ENCODE peak calls at places on chromosome 10, in seven cellular contexts. One of them, this sample, is unnamed.

GRCh38 chr10:107650939-107651338 is 486.4 kb upstream of the SORCS1 start:
- DNase-seq in fibroblast of lung: no peak
- DNase-seq in PC-3: no peak
- DNase-seq in OCI-LY7: no peak
- DNase-seq in BJ: no peak
- DNase-seq in neural progenitor cell: no peak
- DNase-seq in neuronal stem cell: no peak
- DNase-seq in this sample: no peak

GRCh38 chr10:73414230-73414981 is 548 bp upstream of the ANXA7 start:
- DNase-seq in fibroblast of lung: no peak
- DNase-seq in PC-3: peak; percentile 83
- DNase-seq in OCI-LY7: no peak
- DNase-seq in BJ: no peak
- DNase-seq in neural progenitor cell: no peak
- DNase-seq in neuronal stem cell: no peak
- DNase-seq in this sample: no peak

GRCh38 chr10:121127151-121127906 is 276.2 kb downstream of the WDR11 start:
- DNase-seq in fibroblast of lung: no peak
- DNase-seq in PC-3: no peak
- DNase-seq in OCI-LY7: no peak
- DNase-seq in BJ: no peak
- DNase-seq in neural progenitor cell: no peak
- DNase-seq in neuronal stem cell: no peak
- DNase-seq in this sample: no peak

GRCh38 chr10:124605001-124605370 is 139.2 kb downstream of the FAM53B start:
- DNase-seq in fibroblast of lung: no peak
- DNase-seq in PC-3: no peak
- DNase-seq in OCI-LY7: no peak
- DNase-seq in BJ: no peak
- DNase-seq in neural progenitor cell: no peak
- DNase-seq in neuronal stem cell: no peak
- DNase-seq in this sample: no peak

GRCh38 chr10:95478935-95479334 is 82.2 kb downstream of the SORBS1 start:
- DNase-seq in fibroblast of lung: no peak
- DNase-seq in PC-3: no peak
- DNase-seq in OCI-LY7: no peak
- DNase-seq in BJ: no peak
- DNase-seq in neural progenitor cell: no peak
- DNase-seq in neuronal stem cell: no peak
- DNase-seq in this sample: no peak

GRCh38 chr10:48610585-48611093 is 5.8 kb upstream of the ARHGAP22 start:
- DNase-seq in fibroblast of lung: no peak
- DNase-seq in PC-3: no peak
- DNase-seq in OCI-LY7: no peak
- DNase-seq in BJ: no peak
- DNase-seq in neural progenitor cell: no peak
- DNase-seq in neuronal stem cell: no peak
- DNase-seq in this sample: no peak

GRCh38 chr10:11631890-11632587 is 20.6 kb upstream of the USP6NL start:
- DNase-seq in fibroblast of lung: no peak
- DNase-seq in PC-3: no peak
- DNase-seq in OCI-LY7: peak; percentile 81
- DNase-seq in BJ: no peak
- DNase-seq in neural progenitor cell: no peak
- DNase-seq in neuronal stem cell: no peak
- DNase-seq in this sample: no peak

GRCh38 chr10:42926831-42927230 is 144.2 kb downstream of the BMS1 start:
- DNase-seq in fibroblast of lung: no peak
- DNase-seq in PC-3: no peak
- DNase-seq in OCI-LY7: no peak
- DNase-seq in BJ: no peak
- DNase-seq in neural progenitor cell: peak; percentile 76
- DNase-seq in neuronal stem cell: peak; percentile 45
- DNase-seq in this sample: peak; percentile 86

GRCh38 chr10:89207801-89208551 is 859 bp upstream of the CH25H start:
- DNase-seq in fibroblast of lung: no peak
- DNase-seq in PC-3: no peak
- DNase-seq in OCI-LY7: no peak
- DNase-seq in BJ: no peak
- DNase-seq in neural progenitor cell: peak; percentile 65
- DNase-seq in neuronal stem cell: peak; percentile 30
- DNase-seq in this sample: peak; percentile 81

GRCh38 chr10:30392564-30392990 is 41.4 kb upstream of the MAP3K8 start:
- DNase-seq in fibroblast of lung: peak; percentile 54
- DNase-seq in PC-3: peak; percentile 75
- DNase-seq in OCI-LY7: peak; percentile 74
- DNase-seq in BJ: no peak
- DNase-seq in neural progenitor cell: peak; percentile 85
- DNase-seq in neuronal stem cell: peak; percentile 71
- DNase-seq in this sample: peak; percentile 95

DNA sequence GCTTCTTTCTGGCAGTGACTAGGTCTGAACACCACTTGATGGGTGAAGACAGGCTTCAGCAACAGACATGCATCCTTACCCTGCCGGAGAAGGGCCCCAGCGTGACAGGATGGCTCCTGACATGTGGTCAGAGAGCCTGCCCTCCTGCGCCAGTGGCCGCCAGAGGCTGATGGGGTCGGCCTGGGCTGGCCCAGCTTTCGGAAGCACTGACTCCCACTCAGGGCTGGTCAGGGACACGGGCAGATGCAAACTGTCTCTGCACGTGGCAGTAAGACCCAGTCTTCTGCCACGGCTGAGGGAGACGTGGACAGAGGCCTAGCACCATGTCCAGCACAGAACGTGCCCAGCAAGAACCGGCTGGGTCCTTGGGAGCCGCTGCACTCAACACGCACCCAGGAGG is 10.2 kb downstream of the TUBGCP2 start:
- DNase-seq in fibroblast of lung: no peak
- DNase-seq in PC-3: no peak
- DNase-seq in OCI-LY7: no peak
- DNase-seq in BJ: no peak
- DNase-seq in neural progenitor cell: no peak
- DNase-seq in neuronal stem cell: no peak
- DNase-seq in this sample: no peak
- H3K36me3 ChIP-seq in fibroblast of lung: peaks cover 33% of the 10 kb centered on the region
- H3K36me3 ChIP-seq in PC-3: peaks cover 15% of the 10 kb centered on the region
- H3K36me3 ChIP-seq in OCI-LY7: peaks cover 83% of the 10 kb centered on the region
- H3K36me3 ChIP-seq in BJ: peaks cover 44% of the 10 kb centered on the region
- H3K36me3 ChIP-seq in neural progenitor cell: no peaks in the 10 kb centered on the region
- H3K36me3 ChIP-seq in neuronal stem cell: peaks cover 86% of the 10 kb centered on the region
- H3K36me3 ChIP-seq in this sample: peaks cover 47% of the 10 kb centered on the region

GRCh38 chr10:43970018-43970698 is 321.5 kb upstream of the ZNF32 start:
- DNase-seq in fibroblast of lung: no peak
- DNase-seq in PC-3: no peak
- DNase-seq in OCI-LY7: no peak
- DNase-seq in BJ: no peak
- DNase-seq in neural progenitor cell: no peak
- DNase-seq in neuronal stem cell: no peak
- DNase-seq in this sample: peak; percentile 13
- H3K4me3 ChIP-seq in fibroblast of lung: no peak overlapping the region
- H3K4me3 ChIP-seq in PC-3: no peak overlapping the region
- H3K4me3 ChIP-seq in OCI-LY7: no peak overlapping the region
- H3K4me3 ChIP-seq in BJ: no peak overlapping the region
- H3K4me3 ChIP-seq in neural progenitor cell: no peak overlapping the region
- H3K4me3 ChIP-seq in neuronal stem cell: peak overlapping the region; percentile 29
- H3K4me3 ChIP-seq in this sample: no peak overlapping the region

DNA sequence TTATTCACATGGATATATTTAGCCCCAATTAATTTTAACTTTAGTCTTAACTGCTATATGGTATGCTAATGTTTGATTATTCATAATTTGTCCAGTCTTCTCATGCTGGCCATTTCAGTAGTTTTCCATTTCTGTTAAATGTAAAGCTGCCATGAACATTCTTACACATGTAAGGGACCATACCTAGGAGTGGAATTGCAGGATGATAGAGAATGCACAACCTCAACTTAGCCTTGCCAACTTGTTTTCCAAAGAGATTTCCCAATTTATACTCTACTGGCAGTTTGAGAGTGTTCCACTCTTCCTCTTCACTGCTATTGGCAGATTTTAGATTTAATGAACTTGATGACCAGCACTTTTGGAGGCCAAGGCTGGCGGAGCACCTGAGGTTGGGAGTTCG is 68.2 kb downstream of the FANK1 start:
- DNase-seq in fibroblast of lung: no peak
- DNase-seq in PC-3: no peak
- DNase-seq in OCI-LY7: no peak
- DNase-seq in BJ: no peak
- DNase-seq in neural progenitor cell: no peak
- DNase-seq in neuronal stem cell: no peak
- DNase-seq in this sample: no peak
- H3K36me3 ChIP-seq in fibroblast of lung: no peaks in the 10 kb centered on the region
- H3K36me3 ChIP-seq in PC-3: no peaks in the 10 kb centered on the region
- H3K36me3 ChIP-seq in OCI-LY7: no peaks in the 10 kb centered on the region
- H3K36me3 ChIP-seq in BJ: no peaks in the 10 kb centered on the region
- H3K36me3 ChIP-seq in neural progenitor cell: peaks cover 6% of the 10 kb centered on the region
- H3K36me3 ChIP-seq in neuronal stem cell: no peaks in the 10 kb centered on the region
- H3K36me3 ChIP-seq in this sample: no peaks in the 10 kb centered on the region

DNA sequence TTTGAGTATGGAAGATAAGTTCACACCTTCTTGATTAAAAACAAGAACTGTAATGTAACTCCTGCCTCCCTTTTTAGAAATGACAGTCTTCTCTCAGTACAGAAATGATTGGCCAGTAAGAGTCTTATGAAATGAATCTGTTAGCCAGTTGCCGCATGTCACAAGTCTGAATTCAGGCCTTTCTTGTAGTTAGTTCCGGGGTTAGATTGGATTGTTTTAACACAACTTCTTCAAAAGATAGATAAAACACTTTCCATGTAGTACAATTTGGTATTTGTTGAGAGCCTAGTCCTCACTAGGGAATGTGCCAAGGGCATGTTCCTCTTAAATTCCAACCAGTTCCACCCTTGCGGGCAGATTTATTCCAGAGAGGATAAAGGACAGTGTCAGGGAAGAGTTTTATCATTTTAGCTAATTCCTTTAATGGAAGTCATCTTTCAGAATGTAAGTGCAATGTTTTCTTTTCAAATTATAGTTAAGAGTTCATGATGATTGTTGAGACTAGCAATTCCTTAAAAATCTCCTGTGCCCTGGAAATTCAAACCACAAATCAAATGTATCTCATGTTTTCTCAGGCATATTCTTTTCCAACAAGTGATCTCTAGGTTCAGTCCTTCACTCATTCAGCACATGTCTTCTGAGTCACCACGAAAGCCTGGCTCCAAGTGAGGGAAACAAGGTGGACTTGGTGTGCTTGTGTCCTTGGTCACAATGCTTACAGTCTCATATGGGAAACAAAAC is 4.1 kb downstream of the FHIP2A start:
- DNase-seq in fibroblast of lung: peak; percentile 65
- DNase-seq in PC-3: peak; percentile 19
- DNase-seq in OCI-LY7: no peak
- DNase-seq in BJ: peak; percentile 97
- DNase-seq in neural progenitor cell: no peak
- DNase-seq in neuronal stem cell: no peak
- DNase-seq in this sample: no peak
- H3K4me3 ChIP-seq in fibroblast of lung: no peak overlapping the region
- H3K4me3 ChIP-seq in PC-3: no peak overlapping the region
- H3K4me3 ChIP-seq in OCI-LY7: no peak overlapping the region
- H3K4me3 ChIP-seq in BJ: no peak overlapping the region
- H3K4me3 ChIP-seq in neural progenitor cell: no peak overlapping the region
- H3K4me3 ChIP-seq in neuronal stem cell: no peak overlapping the region
- H3K4me3 ChIP-seq in this sample: no peak overlapping the region

GRCh38 chr10:69160809-69161225 is 19.2 kb upstream of the SUPV3L1 start:
- DNase-seq in fibroblast of lung: no peak
- DNase-seq in PC-3: peak; percentile 82
- DNase-seq in OCI-LY7: no peak
- DNase-seq in BJ: peak; percentile 23
- DNase-seq in neural progenitor cell: no peak
- DNase-seq in neuronal stem cell: no peak
- DNase-seq in this sample: no peak
- H3K36me3 ChIP-seq in fibroblast of lung: no peaks in the 10 kb centered on the region
- H3K36me3 ChIP-seq in PC-3: peaks cover 39% of the 10 kb centered on the region
- H3K36me3 ChIP-seq in OCI-LY7: peaks cover 39% of the 10 kb centered on the region
- H3K36me3 ChIP-seq in BJ: peaks cover 7% of the 10 kb centered on the region
- H3K36me3 ChIP-seq in neural progenitor cell: no peaks in the 10 kb centered on the region
- H3K36me3 ChIP-seq in neuronal stem cell: peaks cover 86% of the 10 kb centered on the region
- H3K36me3 ChIP-seq in this sample: peaks cover 59% of the 10 kb centered on the region

GRCh38 chr10:62195675-62195926 is 73.0 kb downstream of the RTKN2 start:
- DNase-seq in fibroblast of lung: no peak
- DNase-seq in PC-3: no peak
- DNase-seq in OCI-LY7: no peak
- DNase-seq in BJ: no peak
- DNase-seq in neural progenitor cell: no peak
- DNase-seq in neuronal stem cell: no peak
- DNase-seq in this sample: no peak
- H3K4me3 ChIP-seq in fibroblast of lung: no peak overlapping the region
- H3K4me3 ChIP-seq in PC-3: no peak overlapping the region
- H3K4me3 ChIP-seq in OCI-LY7: no peak overlapping the region
- H3K4me3 ChIP-seq in BJ: no peak overlapping the region
- H3K4me3 ChIP-seq in neural progenitor cell: no peak overlapping the region
- H3K4me3 ChIP-seq in neuronal stem cell: no peak overlapping the region
- H3K4me3 ChIP-seq in this sample: no peak overlapping the region

GRCh38 chr10:490891-491571 is 198.4 kb downstream of the DIP2C start:
- DNase-seq in fibroblast of lung: peak; percentile 80
- DNase-seq in PC-3: no peak
- DNase-seq in OCI-LY7: no peak
- DNase-seq in BJ: peak; percentile 51
- DNase-seq in neural progenitor cell: no peak
- DNase-seq in neuronal stem cell: no peak
- DNase-seq in this sample: no peak
- H3K36me3 ChIP-seq in fibroblast of lung: no peaks in the 10 kb centered on the region
- H3K36me3 ChIP-seq in PC-3: no peaks in the 10 kb centered on the region
- H3K36me3 ChIP-seq in OCI-LY7: peaks cover 28% of the 10 kb centered on the region
- H3K36me3 ChIP-seq in BJ: no peaks in the 10 kb centered on the region
- H3K36me3 ChIP-seq in neural progenitor cell: no peaks in the 10 kb centered on the region
- H3K36me3 ChIP-seq in neuronal stem cell: peaks cover 7% of the 10 kb centered on the region
- H3K36me3 ChIP-seq in this sample: no peaks in the 10 kb centered on the region

DNA sequence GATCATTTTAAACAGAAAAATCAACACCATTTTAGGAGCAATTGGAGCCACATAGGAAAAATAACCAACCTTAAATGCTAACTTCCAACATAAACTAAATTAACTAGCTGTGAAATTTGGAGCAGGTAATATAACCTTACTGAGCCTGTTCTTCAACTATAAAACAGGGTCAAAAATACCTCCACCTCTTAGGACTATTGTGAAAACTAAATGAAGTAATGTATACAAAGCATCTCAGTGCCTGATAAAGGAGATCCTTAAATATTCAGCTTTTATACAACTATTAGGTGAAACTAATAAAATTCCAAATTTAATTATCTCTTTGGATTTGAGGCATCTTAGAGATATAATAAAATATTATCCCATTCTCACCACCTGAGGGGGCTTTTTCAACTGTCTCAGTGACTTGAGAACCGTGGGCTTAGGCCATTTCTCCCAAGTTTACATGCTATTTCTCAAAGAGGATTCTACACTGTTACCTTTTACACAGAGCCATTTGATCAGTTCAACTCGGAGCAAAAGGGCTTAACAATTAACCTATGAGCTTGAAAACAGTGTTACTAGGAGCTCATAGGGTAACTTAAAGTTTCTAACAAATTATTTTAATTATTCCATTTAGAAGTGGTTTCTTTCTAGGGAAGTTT is 165.0 kb upstream of the ASAH2 start:
- DNase-seq in fibroblast of lung: no peak
- DNase-seq in PC-3: no peak
- DNase-seq in OCI-LY7: peak; percentile 45
- DNase-seq in BJ: no peak
- DNase-seq in neural progenitor cell: no peak
- DNase-seq in neuronal stem cell: no peak
- DNase-seq in this sample: no peak
- H3K4me3 ChIP-seq in fibroblast of lung: peak overlapping the region; percentile 73
- H3K4me3 ChIP-seq in PC-3: no peak overlapping the region
- H3K4me3 ChIP-seq in OCI-LY7: no peak overlapping the region
- H3K4me3 ChIP-seq in BJ: no peak overlapping the region
- H3K4me3 ChIP-seq in neural progenitor cell: no peak overlapping the region
- H3K4me3 ChIP-seq in neuronal stem cell: no peak overlapping the region
- H3K4me3 ChIP-seq in this sample: no peak overlapping the region

GRCh38 chr10:91941426-91941825 is 17.9 kb downstream of the BTAF1 start:
- DNase-seq in fibroblast of lung: no peak
- DNase-seq in PC-3: peak; percentile 12
- DNase-seq in OCI-LY7: no peak
- DNase-seq in BJ: no peak
- DNase-seq in neural progenitor cell: no peak
- DNase-seq in neuronal stem cell: no peak
- DNase-seq in this sample: no peak
- H3K36me3 ChIP-seq in fibroblast of lung: no peaks in the 10 kb centered on the region
- H3K36me3 ChIP-seq in PC-3: peaks cover 23% of the 10 kb centered on the region
- H3K36me3 ChIP-seq in OCI-LY7: peaks cover 99% of the 10 kb centered on the region
- H3K36me3 ChIP-seq in BJ: peaks cover 3% of the 10 kb centered on the region
- H3K36me3 ChIP-seq in neural progenitor cell: peaks cover 24% of the 10 kb centered on the region
- H3K36me3 ChIP-seq in neuronal stem cell: peaks cover 99% of the 10 kb centered on the region
- H3K36me3 ChIP-seq in this sample: peaks cover 90% of the 10 kb centered on the region

This sample was measured in endodermal cell.